ENCODE peak calls at places on chromosomes 16 and 17, in ten cellular contexts. One of them, this sample, is unnamed.

GRCh38 chr17:44053130-44053872 is 13.2 kb downstream of the LSM12 start:
- DNase-seq in AG08396: no peak
- DNase-seq in activated CD4-positive, alpha-beta T cell treated with anti-CD3 and anti-CD28 coated beads for 36 hours: no peak
- DNase-seq in AG09319: no peak
- DNase-seq in memory B cell: no peak
- DNase-seq in A172: no peak
- DNase-seq in NT2/D1: no peak
- DNase-seq in NCI-H1694 treated with DMSO at 0.1 percent for 48 hours: no peak
- DNase-seq in GM23338: no peak
- DNase-seq in A549: no peak
- DNase-seq in this sample: no peak

GRCh38 chr17:50830994-50831393 is 4.4 kb upstream of the WFIKKN2 start:
- DNase-seq in activated CD4-positive, alpha-beta T cell treated with anti-CD3 and anti-CD28 coated beads for 36 hours: no peak
- DNase-seq in memory B cell: no peak
- DNase-seq in GM23338: peak; percentile 33
- DNase-seq in A549: no peak
- DNase-seq in NT2/D1: no peak
- DNase-seq in AG08396: no peak
- DNase-seq in NCI-H1694 treated with DMSO at 0.1 percent for 48 hours: peak; percentile 80
- DNase-seq in A172: no peak
- DNase-seq in AG09319: no peak
- DNase-seq in this sample: no peak

GRCh38 chr16:71746442-71747046 is 22.0 kb upstream of the PHLPP2 start:
- DNase-seq in NCI-H1694 treated with DMSO at 0.1 percent for 48 hours: peak; percentile 22
- DNase-seq in memory B cell: peak; percentile 56
- DNase-seq in activated CD4-positive, alpha-beta T cell treated with anti-CD3 and anti-CD28 coated beads for 36 hours: peak; percentile 35
- DNase-seq in AG09319: no peak
- DNase-seq in NT2/D1: peak; percentile 11
- DNase-seq in A549: peak; percentile 53
- DNase-seq in A172: peak; percentile 36
- DNase-seq in GM23338: peak; percentile 72
- DNase-seq in AG08396: peak; percentile 41
- DNase-seq in this sample: peak; percentile 59

GRCh38 chr17:32267690-32268205 is 2.1 kb downstream of the RHBDL3 start:
- DNase-seq in NCI-H1694 treated with DMSO at 0.1 percent for 48 hours: no peak
- DNase-seq in activated CD4-positive, alpha-beta T cell treated with anti-CD3 and anti-CD28 coated beads for 36 hours: peak; percentile 41
- DNase-seq in memory B cell: no peak
- DNase-seq in AG08396: no peak
- DNase-seq in A172: no peak
- DNase-seq in AG09319: no peak
- DNase-seq in GM23338: peak; percentile 40
- DNase-seq in A549: no peak
- DNase-seq in NT2/D1: no peak
- DNase-seq in this sample: no peak

GRCh38 chr17:74780443-74781238 is 4.5 kb upstream of the NAT9 start:
- DNase-seq in NCI-H1694 treated with DMSO at 0.1 percent for 48 hours: peak; percentile 46
- DNase-seq in A172: peak; percentile 80
- DNase-seq in activated CD4-positive, alpha-beta T cell treated with anti-CD3 and anti-CD28 coated beads for 36 hours: peak; percentile 57
- DNase-seq in A549: peak; percentile 88
- DNase-seq in NT2/D1: peak; percentile 40
- DNase-seq in GM23338: peak; percentile 75
- DNase-seq in AG09319: no peak
- DNase-seq in memory B cell: no peak
- DNase-seq in AG08396: peak; percentile 46
- DNase-seq in this sample: peak; percentile 62

GRCh38 chr17:45405250-45406086 is 27.2 kb downstream of the ARHGAP27 start:
- DNase-seq in memory B cell: no peak
- DNase-seq in GM23338: peak; percentile 99
- DNase-seq in A172: no peak
- DNase-seq in AG09319: no peak
- DNase-seq in activated CD4-positive, alpha-beta T cell treated with anti-CD3 and anti-CD28 coated beads for 36 hours: no peak
- DNase-seq in AG08396: peak; percentile 54
- DNase-seq in NT2/D1: peak; percentile 83
- DNase-seq in A549: no peak
- DNase-seq in NCI-H1694 treated with DMSO at 0.1 percent for 48 hours: no peak
- DNase-seq in this sample: no peak

GRCh38 chr17:47717845-47718621 is 15.0 kb upstream of the TBX21 start:
- DNase-seq in A172: peak; percentile 49
- DNase-seq in AG08396: no peak
- DNase-seq in NCI-H1694 treated with DMSO at 0.1 percent for 48 hours: no peak
- DNase-seq in memory B cell: no peak
- DNase-seq in activated CD4-positive, alpha-beta T cell treated with anti-CD3 and anti-CD28 coated beads for 36 hours: peak; percentile 63
- DNase-seq in A549: no peak
- DNase-seq in AG09319: no peak
- DNase-seq in GM23338: no peak
- DNase-seq in NT2/D1: no peak
- DNase-seq in this sample: no peak

GRCh38 chr16:10181196-10182162 is 749 bp downstream of the GRIN2A start:
- DNase-seq in GM23338: peak; percentile 88
- DNase-seq in activated CD4-positive, alpha-beta T cell treated with anti-CD3 and anti-CD28 coated beads for 36 hours: peak; percentile 74
- DNase-seq in NT2/D1: peak; percentile 85
- DNase-seq in NCI-H1694 treated with DMSO at 0.1 percent for 48 hours: peak; percentile 19
- DNase-seq in A172: no peak
- DNase-seq in AG09319: peak; percentile 34
- DNase-seq in AG08396: peak; percentile 87
- DNase-seq in A549: peak; percentile 62
- DNase-seq in memory B cell: peak; percentile 32
- DNase-seq in this sample: peak; percentile 79

GRCh38 chr16:55489956-55490265 is 10.9 kb downstream of the MMP2 start:
- DNase-seq in NCI-H1694 treated with DMSO at 0.1 percent for 48 hours: no peak
- DNase-seq in A549: no peak
- DNase-seq in activated CD4-positive, alpha-beta T cell treated with anti-CD3 and anti-CD28 coated beads for 36 hours: no peak
- DNase-seq in AG08396: no peak
- DNase-seq in GM23338: no peak
- DNase-seq in AG09319: no peak
- DNase-seq in memory B cell: no peak
- DNase-seq in NT2/D1: no peak
- DNase-seq in A172: no peak
- DNase-seq in this sample: no peak

GRCh38 chr17:40516581-40517285 is 15.3 kb upstream of the TNS4 start:
- DNase-seq in A549: peak; percentile 74
- DNase-seq in GM23338: no peak
- DNase-seq in AG08396: no peak
- DNase-seq in A172: peak; percentile 97
- DNase-seq in NCI-H1694 treated with DMSO at 0.1 percent for 48 hours: no peak
- DNase-seq in memory B cell: peak; percentile 56
- DNase-seq in NT2/D1: no peak
- DNase-seq in AG09319: no peak
- DNase-seq in activated CD4-positive, alpha-beta T cell treated with anti-CD3 and anti-CD28 coated beads for 36 hours: peak; percentile 77
- DNase-seq in this sample: no peak

GRCh38 chr17:57355090-57355859 is 99.0 kb downstream of the MSI2 start:
- DNase-seq in AG08396: no peak
- DNase-seq in AG09319: no peak
- DNase-seq in memory B cell: no peak
- DNase-seq in GM23338: no peak
- DNase-seq in NT2/D1: no peak
- DNase-seq in A172: no peak
- DNase-seq in activated CD4-positive, alpha-beta T cell treated with anti-CD3 and anti-CD28 coated beads for 36 hours: no peak
- DNase-seq in NCI-H1694 treated with DMSO at 0.1 percent for 48 hours: no peak
- DNase-seq in A549: no peak
- DNase-seq in this sample: no peak

This sample was measured in HEK293T.